ENCODE peak calls at places on chromosomes 12 and 14, in nine cellular contexts. I is pancreas, G is IMR-90, C is fibroblast of lung, W is brain microvascular endothelial cell, V is body of pancreas, R is left ventricle myocardium inferior, Z is coronary artery, D is GM23338. H is an unnamed sample.

GRCh38 chr12:69610729-69611128 is at the start of gene LRRC10:
- DNase-seq in I (no peak), C (no peak), W (no peak), V (no peak), R (peak), Z (no peak), D (no peak), G (no peak), H (no peak)

GRCh38 chr14:71465316-71465715 is 466.9 kb upstream of the RGS6 start:
- DNase-seq in W (peak), Z (no peak), G (peak), C (peak), D (no peak), R (no peak), V (no peak), I (no peak), H (no peak)

GRCh38 chr12:10304161-10304574 is 3.5 kb upstream of the KLRD1 start:
- DNase-seq in Z (no peak), W (peak), G (peak), R (no peak), V (no peak), D (no peak), I (no peak), C (peak), H (no peak)

GRCh38 chr12:50647479-50647878 is 116.4 kb upstream of the ATF1 start:
- DNase-seq in V (peak), Z (no peak), D (no peak), W (no peak), G (peak), C (peak), R (no peak), I (no peak), H (no peak)

GRCh38 chr14:99971929-99972747 is 93.1 kb upstream of the EVL start:
- DNase-seq in I (peak), G (peak), V (peak), Z (no peak), R (no peak), W (no peak), C (no peak), D (peak), H (no peak)

GRCh38 chr12:119574255-119574654 is 19.3 kb upstream of the TMEM233 start:
- DNase-seq in G (no peak), W (no peak), I (no peak), D (no peak), C (no peak), Z (no peak), V (no peak), R (no peak), H (no peak)

GRCh38 chr12:60101715-60102114 is 505.9 kb downstream of the SLC16A7 start:
- DNase-seq in C (peak), G (peak), I (no peak), Z (no peak), D (no peak), W (peak), V (no peak), R (no peak), H (no peak)

GRCh38 chr14:56953884-56954283 is 143.6 kb upstream of the OTX2 start:
- DNase-seq in I (no peak), Z (no peak), C (no peak), D (peak), G (no peak), W (no peak), R (no peak), V (no peak), H (no peak)

GRCh38 chr12:122395319-122395718 is 27.1 kb downstream of the CLIP1 start:
- DNase-seq in C (peak), W (peak), I (no peak), D (no peak), Z (no peak), G (peak), R (no peak), V (no peak), H (no peak)

GRCh38 chr12:57897296-57897974 is 43.9 kb upstream of the ATP23 start:
- DNase-seq in D (no peak), Z (no peak), W (no peak), V (no peak), I (no peak), G (no peak), C (no peak), R (no peak), H (no peak)

GRCh38 chr12:106954462-106955376 is 988 bp upstream of the TMEM263 start:
- DNase-seq in V (peak), R (peak), D (peak), Z (peak), G (peak), C (peak), I (peak), W (no peak), H (peak)

GRCh38 chr14:75911883-75912282 is 69.9 kb downstream of the TGFB3 start:
- DNase-seq in G (no peak), I (no peak), C (peak), W (no peak), D (peak), V (no peak), R (no peak), Z (no peak), H (no peak)

GRCh38 chr14:105012171-105012985 is 8.5 kb downstream of the CDCA4 start:
- DNase-seq in V (peak), I (no peak), R (no peak), W (no peak), D (no peak), C (no peak), Z (no peak), G (no peak), H (no peak)

GRCh38 chr12:23169012-23170003 is 544.3 kb downstream of the ETNK1 start:
- DNase-seq in W (no peak), G (no peak), Z (no peak), C (no peak), I (no peak), V (no peak), D (no peak), R (no peak), H (no peak)

GRCh38 chr14:83816755-83817154 is 1713.2 kb upstream of the FLRT2 start:
- DNase-seq in W (peak), R (no peak), G (peak), D (no peak), C (no peak), V (no peak), Z (no peak), I (no peak), H (no peak)

GRCh38 chr12:124143726-124144125 is 151.2 kb upstream of the RFLNA start:
- DNase-seq in I (no peak), W (no peak), Z (no peak), V (no peak), G (no peak), D (no peak), C (no peak), R (no peak), H (no peak)

GRCh38 chr12:51921017-51921725 is 13.9 kb downstream of the ACVRL1 start:
- DNase-seq in Z (no peak), G (no peak), W (no peak), C (no peak), D (peak), R (no peak), V (no peak), I (no peak), H (no peak)

GRCh38 chr14:23154876-23155587 is 28.4 kb downstream of the SLC7A8 start:
- DNase-seq in V (peak), W (peak), G (peak), Z (peak), R (peak), D (peak), C (peak), I (peak), H (no peak)

GRCh38 chr14:25431211-25432076 is 381.5 kb upstream of the STXBP6 start:
- DNase-seq in Z (no peak), W (no peak), I (no peak), G (no peak), C (no peak), V (peak), R (no peak), D (peak), H (no peak)

GRCh38 chr12:56244494-56244893 is 13.7 kb downstream of the ANKRD52 start:
- DNase-seq in V (no peak), I (no peak), Z (no peak), W (no peak), G (no peak), R (no peak), D (no peak), C (no peak), H (no peak)

GRCh38 chr12:56247923-56248322 is 10.3 kb downstream of the ANKRD52 start:
- DNase-seq in D (no peak), I (no peak), G (no peak), Z (no peak), V (no peak), W (no peak), C (no peak), R (no peak), H (no peak)

GRCh38 chr12:56241424-56242205 is 11.8 kb downstream of the SLC39A5 start:
- DNase-seq in R (no peak), C (no peak), Z (no peak), D (no peak), W (no peak), V (no peak), I (no peak), G (no peak), H (no peak)

GRCh38 chr12:56243731-56244181 is 13.9 kb downstream of the SLC39A5 start:
- DNase-seq in D (no peak), G (no peak), I (peak), C (no peak), W (no peak), R (no peak), V (peak), Z (no peak), H (no peak)

GRCh38 chr12:56242986-56243385 is 13.1 kb downstream of the SLC39A5 start:
- DNase-seq in G (no peak), R (no peak), V (peak), C (no peak), W (no peak), I (no peak), D (no peak), Z (no peak), H (no peak)
- H3K27ac ChIP-seq in G (no peak), R (no peak), V (peak), C (no peak), W (no peak), I (no peak), D (no peak), Z (no peak), H (no peak)

DNA sequence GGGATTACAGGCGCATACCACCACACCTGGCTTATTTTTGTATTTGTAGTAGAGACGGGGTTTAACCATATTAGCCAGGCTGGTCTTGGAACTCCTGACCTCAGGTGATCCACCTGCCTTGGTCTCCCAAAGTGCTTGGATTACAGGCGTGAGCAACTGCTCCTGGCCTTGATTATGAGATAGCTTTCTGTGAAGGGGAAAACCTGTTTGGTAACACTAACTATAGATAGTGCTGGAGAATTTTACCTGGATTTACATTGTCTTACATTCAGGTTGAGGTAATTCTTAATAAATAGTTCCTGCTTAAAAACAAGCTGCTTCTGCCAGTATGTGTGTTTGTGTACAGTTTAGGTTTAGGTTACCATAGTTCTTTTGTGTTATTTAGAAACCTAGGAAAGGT is 77.1 kb downstream of the MON2 start:
- DNase-seq in G (no peak), R (no peak), I (no peak), D (no peak), W (no peak), Z (no peak), C (no peak), V (peak), H (no peak)
- TF ChIP-seq CTCF in G (no peak), R (no peak), I (no peak), D (no peak), W (no peak), Z (no peak), C (no peak), V (no peak), H (no peak)

GRCh38 chr14:39367387-39367751 is 64.9 kb downstream of the FBXO33 start:
- DNase-seq in Z (no peak), R (no peak), G (no peak), W (no peak), C (no peak), I (no peak), V (no peak), D (peak), H (no peak)
- H3K27ac ChIP-seq in Z (no peak), R (no peak), G (no peak), W (no peak), C (no peak), I (no peak), V (no peak), D (peak), H (no peak)

GRCh38 chr14:64986578-64987571 is at the start of gene FNTB:
- DNase-seq in R (peak), I (peak), Z (peak), V (peak), C (peak), G (peak), D (peak), W (peak), H (peak)

GRCh38 chr14:64979336-64980074 is 7.2 kb upstream of the FNTB start:
- DNase-seq in W (no peak), C (peak), G (peak), I (no peak), D (peak), Z (no peak), R (no peak), V (no peak), H (no peak)

DNA sequence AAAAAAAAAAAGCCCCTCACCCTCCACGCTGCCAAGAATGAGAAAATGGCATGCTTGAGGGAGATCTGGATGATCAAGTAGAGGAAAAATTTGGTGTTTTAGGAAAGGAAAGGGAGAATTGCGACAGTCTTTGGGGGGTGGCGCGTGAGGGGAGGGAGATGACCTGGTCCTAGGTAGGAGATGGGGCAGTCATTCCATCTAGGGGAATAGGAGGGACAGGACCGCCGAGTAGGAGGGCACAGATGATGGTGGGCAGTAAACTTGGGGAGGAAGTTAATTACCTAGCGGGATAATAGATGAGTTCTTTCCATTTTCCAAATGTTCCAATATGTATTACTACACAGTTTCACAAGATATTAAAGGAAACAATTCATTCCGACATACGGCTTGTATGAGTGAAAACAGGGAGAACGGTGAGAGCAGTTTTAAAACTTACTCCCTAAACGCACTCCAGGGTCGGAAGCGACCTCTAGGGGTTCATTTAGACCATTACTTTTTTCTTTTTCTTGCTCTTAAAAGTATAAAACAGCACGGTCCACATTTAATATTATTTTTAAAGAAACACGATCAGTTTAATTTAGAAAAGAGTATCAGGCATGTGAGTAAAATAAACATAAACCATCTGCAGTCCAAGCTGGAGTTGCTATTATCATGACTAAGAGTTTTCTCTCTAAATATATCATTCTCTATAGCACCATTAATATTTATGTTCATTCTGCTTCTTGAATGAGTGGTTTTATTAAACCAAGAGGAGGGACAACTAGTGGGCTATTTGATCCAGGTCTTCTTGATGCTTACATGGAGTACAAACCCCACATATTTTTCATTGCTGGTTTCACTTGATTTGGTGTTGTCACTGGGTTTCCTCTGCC is 3.0 kb upstream of the FNTB start:
- DNase-seq in Z (no peak), D (peak), V (peak), W (peak), C (peak), R (no peak), G (peak), I (no peak), H (peak)
- TF ChIP-seq CTCF in Z (peak), D (peak), V (peak), W (peak), C (peak), R (peak), G (peak), I (peak), H (peak)

GRCh38 chr12:41100572-41100971 is 87.5 kb upstream of the PDZRN4 start:
- DNase-seq in Z (no peak), G (no peak), W (no peak), C (no peak), I (no peak), D (no peak), V (no peak), R (no peak), H (no peak)

GRCh38 chr12:41092115-41092514 is 96.0 kb upstream of the PDZRN4 start:
- DNase-seq in Z (no peak), R (no peak), W (no peak), G (no peak), I (no peak), C (no peak), V (no peak), D (no peak), H (no peak)

GRCh38 chr12:41101821-41102220 is 86.3 kb upstream of the PDZRN4 start:
- DNase-seq in Z (no peak), G (no peak), I (no peak), W (no peak), R (no peak), V (no peak), C (no peak), D (no peak), H (no peak)

DNA sequence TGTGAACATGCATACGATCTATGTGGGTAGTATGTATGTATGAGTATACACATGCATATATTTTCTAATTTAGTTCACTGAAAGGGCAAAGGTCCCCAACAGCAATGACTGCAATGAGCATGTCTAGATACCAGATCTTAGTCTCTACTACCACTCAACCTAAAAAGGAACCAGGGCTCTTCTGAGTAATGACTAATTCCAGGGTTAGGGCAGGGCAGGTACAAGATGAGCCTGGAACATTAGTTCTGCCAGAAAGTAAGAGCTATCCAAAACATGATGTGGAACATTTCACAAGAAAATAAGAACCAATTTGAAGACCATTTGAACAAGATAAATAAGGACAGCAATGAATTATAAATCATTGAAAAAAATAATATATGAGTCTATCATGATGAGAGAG is 91.3 kb upstream of the PDZRN4 start:
- DNase-seq in I (no peak), V (no peak), C (no peak), R (no peak), Z (no peak), G (no peak), D (no peak), W (no peak), H (no peak)
- H3K27ac ChIP-seq in I (no peak), V (no peak), C (no peak), R (no peak), Z (no peak), G (no peak), D (no peak), W (no peak), H (no peak)

DNA sequence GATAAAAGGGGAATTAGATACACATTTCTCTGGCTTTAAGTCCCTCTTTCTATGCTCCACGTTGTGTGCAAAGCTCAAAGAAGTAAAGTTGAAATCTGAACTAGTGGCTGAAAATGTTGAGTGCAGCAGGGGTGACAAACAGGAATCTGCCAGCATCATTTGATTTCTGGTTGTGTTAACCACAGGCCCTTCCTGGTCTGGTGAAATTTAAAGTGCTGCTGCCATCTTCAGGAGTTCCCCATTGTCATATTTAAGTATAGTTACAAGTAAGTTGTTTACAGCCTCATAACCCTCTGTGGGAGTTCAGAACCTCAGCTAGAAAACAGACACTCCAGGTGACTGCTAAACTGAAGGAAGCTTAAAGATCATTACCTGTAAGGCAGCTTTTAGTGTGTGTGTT is 90.9 kb upstream of the CCDC196 start:
- DNase-seq in I (no peak), G (no peak), Z (no peak), C (no peak), R (no peak), D (peak), V (no peak), W (no peak), H (no peak)
- TF ChIP-seq CTCF in I (no peak), G (no peak), Z (no peak), C (no peak), R (no peak), D (peak), V (no peak), W (no peak), H (no peak)

GRCh38 chr12:25741917-25742316 is 188.8 kb upstream of the LMNTD1 start:
- DNase-seq in G (no peak), V (no peak), I (no peak), R (no peak), W (no peak), D (no peak), C (no peak), Z (no peak), H (no peak)
- H3K27ac ChIP-seq in G (no peak), V (no peak), I (no peak), R (no peak), W (no peak), D (no peak), C (no peak), Z (no peak), H (no peak)